ENCODE peak calls at places on chromosome X, in ten cellular contexts. A is lung, I is colonic mucosa, N is GDM1, F is NCI-H774, O is fibroblast of pulmonary artery, K is activated gamma-delta T cell treated with Interleukin-2 at 50 U/mL for 16 hours, S is B cell, Q is H9, W is GM12865. U is an unnamed sample.

GRCh38 chrX:8815460-8816065 is 14.4 kb upstream of the FAM9A start:
- DNase-seq in A (no peak), I (peak), N (peak), F (no peak), O (peak), K (peak), S (peak), Q (no peak), W (peak), U (no peak)

GRCh38 chrX:34300871-34301270 is 168.8 kb upstream of the FAM47A start:
- DNase-seq in A (no peak), I (peak), N (no peak), F (no peak), O (peak), K (no peak), S (peak), Q (peak), W (peak), U (peak)

GRCh38 chrX:112760697-112761096 is 79.9 kb downstream of the AMOT start:
- DNase-seq in A (no peak), I (no peak), N (no peak), F (no peak), O (no peak), K (no peak), S (no peak), Q (no peak), W (peak), U (no peak)

GRCh38 chrX:38754102-38754790 is 47.0 kb upstream of the MID1IP1 start:
- DNase-seq in A (no peak), I (peak), N (peak), F (no peak), O (peak), K (no peak), S (peak), Q (peak), W (peak), U (peak)

GRCh38 chrX:149398027-149398426 is 107.1 kb downstream of the IDS start:
- DNase-seq in A (no peak), I (no peak), N (no peak), F (no peak), O (no peak), K (no peak), S (no peak), Q (peak), W (no peak), U (no peak)

GRCh38 chrX:68898661-68899060 is 69.8 kb downstream of the EFNB1 start:
- DNase-seq in A (no peak), I (no peak), N (no peak), F (no peak), O (no peak), K (no peak), S (no peak), Q (no peak), W (no peak), U (no peak)

GRCh38 chrX:47483310-47484268 is 567 bp upstream of the ZNF41 start:
- DNase-seq in A (no peak), I (peak), N (no peak), F (no peak), O (peak), K (no peak), S (no peak), Q (no peak), W (no peak), U (no peak)

GRCh38 chrX:19107035-19107434 is 15.2 kb downstream of the ADGRG2 start:
- DNase-seq in A (no peak), I (no peak), N (no peak), F (no peak), O (no peak), K (no peak), S (no peak), Q (peak), W (no peak), U (no peak)

GRCh38 chrX:68703849-68704248 is 56.4 kb downstream of the STARD8 start:
- DNase-seq in A (no peak), I (no peak), N (peak), F (no peak), O (no peak), K (no peak), S (no peak), Q (no peak), W (no peak), U (no peak)

GRCh38 chrX:120090208-120090607 is 12.7 kb upstream of the RHOXF2B start:
- DNase-seq in A (no peak), I (no peak), N (no peak), F (no peak), O (no peak), K (no peak), S (no peak), Q (peak), W (no peak), U (no peak)

GRCh38 chrX:39682778-39683177 is 415.0 kb downstream of the BCOR start:
- DNase-seq in A (no peak), I (no peak), N (no peak), F (no peak), O (no peak), K (no peak), S (no peak), Q (peak), W (peak), U (no peak)

GRCh38 chrX:148874621-148875020 is 374.2 kb downstream of the AFF2 start:
- DNase-seq in A (no peak), I (no peak), N (no peak), F (no peak), O (no peak), K (no peak), S (no peak), Q (no peak), W (no peak), U (no peak)

GRCh38 chrX:57821703-57822375 is 88.4 kb downstream of the ZXDA start:
- DNase-seq in A (peak), I (peak), N (peak), F (peak), O (peak), K (peak), S (peak), Q (no peak), W (peak), U (peak)

GRCh38 chrX:85569691-85570090 is 190.2 kb upstream of the POF1B start:
- DNase-seq in A (no peak), I (no peak), N (no peak), F (peak), O (no peak), K (no peak), S (no peak), Q (no peak), W (no peak), U (no peak)

GRCh38 chrX:97587171-97587570 is 703.5 kb downstream of the RPA4 start:
- DNase-seq in A (no peak), I (no peak), N (no peak), F (no peak), O (no peak), K (no peak), S (no peak), Q (no peak), W (no peak), U (no peak)

GRCh38 chrX:21838937-21839333 is 482 bp upstream of the MBTPS2 start:
- DNase-seq in A (no peak), I (no peak), N (no peak), F (peak), O (peak), K (no peak), S (no peak), Q (no peak), W (peak), U (no peak)

GRCh38 chrX:8731579-8732395 is at the start of gene ANOS1:
- DNase-seq in A (peak), I (no peak), N (no peak), F (peak), O (peak), K (no peak), S (no peak), Q (peak), W (no peak), U (no peak)

GRCh38 chrX:155026727-155027508 is at the start of gene FUNDC2:
- DNase-seq in A (peak), I (peak), N (peak), F (peak), O (peak), K (peak), S (peak), Q (peak), W (peak), U (peak)

GRCh38 chrX:119606508-119607389 is 525 bp upstream of the NKRF start:
- DNase-seq in A (no peak), I (no peak), N (no peak), F (no peak), O (no peak), K (no peak), S (no peak), Q (no peak), W (peak), U (no peak)